ENCODE peak calls at places on chromosome 15, in six cellular contexts. F is NCI-H1092; N is choroid plexus epithelial cell; B is GM03348; K is HT1080; U is stimulated activated CD8-positive, alpha-beta memory T cell treated with anti-CD3 and anti-CD28 coated beads, Interleukin-7, amount 100 ng/mL, for 1 hour. V is an unnamed sample.

GRCh38 chr15:53644681-53645080 is 114.8 kb downstream of the WDR72 start:
- DNase-seq in N (no peak), F (peak; percentile 14), K (no peak), U (no peak), B (no peak), V (no peak)

GRCh38 chr15:58590901-58591300 is 158.6 kb downstream of the ADAM10 start:
- DNase-seq in K (no peak), F (no peak), N (no peak), B (no peak), U (no peak), V (no peak)

GRCh38 chr15:101684384-101684783 is 32.2 kb upstream of the TM2D3 start:
- DNase-seq in N (peak; percentile 51), B (peak; percentile 49), U (no peak), K (peak; percentile 86), F (no peak), V (no peak)

GRCh38 chr15:69359724-69360123 is 54.4 kb upstream of the KIF23 start:
- DNase-seq in U (no peak), N (peak; percentile 57), K (no peak), B (no peak), F (no peak), V (no peak)

GRCh38 chr15:51796777-51797474 is 32.5 kb upstream of the TMOD3 start:
- DNase-seq in K (peak; percentile 41), B (no peak), N (peak; percentile 45), U (no peak), F (no peak), V (no peak)

GRCh38 chr15:67005294-67005996 is 60.0 kb upstream of the SMAD3 start:
- DNase-seq in B (no peak), F (no peak), U (no peak), N (no peak), K (no peak), V (no peak)

GRCh38 chr15:82649226-82649999 is 2.2 kb upstream of the CPEB1 start:
- DNase-seq in N (no peak), K (no peak), B (no peak), U (no peak), F (no peak), V (no peak)

GRCh38 chr15:72781621-72782020 is 1.9 kb downstream of the ADPGK start:
- DNase-seq in F (no peak), B (no peak), N (no peak), U (no peak), K (no peak), V (no peak)

GRCh38 chr15:89732451-89733172 is 18.4 kb downstream of the MESP1 start:
- DNase-seq in U (no peak), N (no peak), B (no peak), F (no peak), K (no peak), V (no peak)

GRCh38 chr15:82137261-82137660 is 91.4 kb upstream of the MEX3B start:
- DNase-seq in K (no peak), U (no peak), B (no peak), N (peak; percentile 72), F (no peak), V (no peak)

GRCh38 chr15:90482124-90483011 is 47.4 kb upstream of the CRTC3 start:
- DNase-seq in N (peak; percentile 82), F (peak; percentile 22), K (peak; percentile 55), B (peak; percentile 56), U (peak; percentile 3), V (no peak)

GRCh38 chr15:59189224-59189623 is 17.4 kb upstream of the LDHAL6B start:
- DNase-seq in B (no peak), N (no peak), U (no peak), F (no peak), K (no peak), V (no peak)

GRCh38 chr15:29322407-29322806 is 52.8 kb upstream of the NSMCE3 start:
- DNase-seq in B (no peak), U (no peak), K (no peak), N (peak; percentile 23), F (peak; percentile 65), V (no peak)

GRCh38 chr15:78715930-78716329 is 74.9 kb upstream of the CHRNB4 start:
- DNase-seq in U (no peak), F (no peak), K (peak; percentile 96), N (peak; percentile 66), B (no peak), V (no peak)

GRCh38 chr15:69823223-69823907 is 274.4 kb downstream of the TLE3 start:
- DNase-seq in B (peak; percentile 33), K (peak; percentile 24), F (no peak), N (peak; percentile 39), U (no peak), V (no peak)

GRCh38 chr15:73753250-73754130 is at the start of gene INSYN1:
- DNase-seq in U (no peak), K (no peak), N (peak; percentile 48), B (peak; percentile 93), F (no peak), V (no peak)

GRCh38 chr15:96341465-96342142 is 11.1 kb downstream of the NR2F2 start:
- DNase-seq in K (no peak), B (no peak), F (no peak), N (peak; percentile 50), U (no peak), V (no peak)

GRCh38 chr15:37135225-37135624 is 34.9 kb upstream of the MEIS2 start:
- DNase-seq in B (no peak), U (no peak), N (peak; percentile 30), F (no peak), K (no peak), V (no peak)

GRCh38 chr15:67197364-67197695 is 57.1 kb downstream of the AAGAB start:
- DNase-seq in B (no peak), K (no peak), N (peak; percentile 39), F (no peak), U (no peak), V (no peak)

GRCh38 chr15:91769919-91770318 is 83.6 kb upstream of the SLCO3A1 start:
- DNase-seq in K (no peak), F (no peak), B (no peak), N (no peak), U (no peak), V (no peak)

GRCh38 chr15:85063088-85063487 is 81.4 kb downstream of the PDE8A start:
- DNase-seq in K (no peak), B (no peak), F (no peak), N (no peak), U (no peak), V (no peak)

GRCh38 chr15:83559310-83559966 is 94.5 kb upstream of the ADAMTSL3 start:
- DNase-seq in B (peak; percentile 85), U (no peak), K (peak; percentile 57), N (peak; percentile 84), F (peak; percentile 10), V (no peak)

GRCh38 chr15:39624806-39625205 is 43.9 kb downstream of the THBS1 start:
- DNase-seq in U (peak; percentile 37), N (peak; percentile 97), B (peak; percentile 85), K (peak; percentile 93), F (no peak), V (peak; percentile 66)

GRCh38 chr15:48191574-48192225 is at the start of gene CTXN2:
- DNase-seq in N (peak; percentile 16), B (no peak), U (no peak), F (no peak), K (no peak), V (no peak)

GRCh38 chr15:98169551-98169950 is 209.0 kb downstream of the ARRDC4 start:
- DNase-seq in N (no peak), K (no peak), B (no peak), U (no peak), F (no peak), V (no peak)

GRCh38 chr15:100663066-100663465 is 60.7 kb downstream of the ASB7 start:
- DNase-seq in U (no peak), F (no peak), K (peak; percentile 13), B (peak; percentile 37), N (no peak), V (no peak)

GRCh38 chr15:73632670-73633058 is 525 bp downstream of the NPTN start:
- DNase-seq in U (no peak), K (no peak), F (no peak), N (no peak), B (no peak), V (peak; percentile 11)

GRCh38 chr15:96031426-96031825 is 299.1 kb upstream of the NR2F2 start:
- DNase-seq in U (no peak), K (no peak), F (no peak), B (no peak), N (no peak), V (no peak)

V was measured in T-helper 17 cell.